ENCODE peak calls at places on chromosomes 1 and 21, in seven cellular contexts. R is transverse colon, M is pancreas, K is tibial nerve, D is body of pancreas, H is heart right ventricle, A is colonic mucosa. C is an unnamed sample. For H3K9me3 and H3K36me3, the result is how much of the 10 kb centered on the place peaks cover.

GRCh38 chr1:43147625-43148319 is 24.3 kb downstream of the EBNA1BP2 start:
- DNase-seq in H (peak), D (peak), M (peak), K (no peak), A (peak), R (peak), C (peak)

GRCh38 chr1:221234821-221235220 is 355.6 kb downstream of the HLX start:
- DNase-seq in D (no peak), H (no peak), R (no peak), A (no peak), M (no peak), K (no peak), C (no peak)

GRCh38 chr1:238833919-238834318 is 552.4 kb upstream of the CHRM3 start:
- DNase-seq in D (no peak), A (no peak), K (no peak), M (no peak), R (no peak), H (no peak), C (no peak)

GRCh38 chr1:147717706-147718097 is 42.7 kb downstream of the GJA5 start:
- DNase-seq in K (no peak), A (peak), H (no peak), D (no peak), R (peak), M (no peak), C (no peak)

GRCh38 chr1:188117436-188117835 is 1288.7 kb downstream of the PLA2G4A start:
- DNase-seq in K (no peak), A (no peak), R (no peak), D (no peak), H (no peak), M (no peak), C (no peak)

GRCh38 chr21:46160563-46161179 is 5.3 kb upstream of the FTCD start:
- DNase-seq in R (peak), K (no peak), M (no peak), H (no peak), A (peak), D (no peak), C (peak)

GRCh38 chr1:164891615-164892014 is 332.6 kb downstream of the PBX1 start:
- DNase-seq in H (no peak), A (no peak), D (no peak), R (no peak), M (no peak), K (no peak), C (no peak)

GRCh38 chr21:34857874-34858273 is 189.1 kb downstream of the CLIC6 start:
- DNase-seq in K (no peak), A (no peak), H (no peak), R (no peak), D (no peak), M (no peak), C (peak)

GRCh38 chr1:169484107-169484506 is 1.6 kb downstream of the SLC19A2 start:
- DNase-seq in K (no peak), M (no peak), H (no peak), R (no peak), D (no peak), A (no peak), C (no peak)

GRCh38 chr1:3598051-3598471 is 13.2 kb downstream of the MEGF6 start:
- DNase-seq in R (no peak), M (no peak), K (no peak), A (no peak), H (peak), D (no peak), C (no peak)

GRCh38 chr1:19390901-19391595 is 78.9 kb downstream of the SLC66A1 start:
- DNase-seq in K (peak), H (peak), R (peak), A (peak), D (peak), M (peak), C (no peak)

GRCh38 chr1:156677616-156678596 is 699 bp upstream of the NES start:
- DNase-seq in K (no peak), D (peak), A (peak), M (no peak), H (peak), R (peak), C (peak)

GRCh38 chr1:7250176-7250575 is 464.9 kb downstream of the CAMTA1 start:
- DNase-seq in A (peak), K (no peak), R (no peak), M (no peak), H (no peak), D (no peak), C (no peak)

GRCh38 chr1:110328274-110328673 is 10.9 kb upstream of the RBM15 start:
- DNase-seq in M (no peak), R (no peak), H (no peak), A (no peak), K (no peak), D (no peak), C (no peak)

GRCh38 chr1:12658531-12659453 is 14.9 kb downstream of the AADACL4 start:
- DNase-seq in K (peak), D (peak), R (peak), M (peak), H (peak), A (peak), C (peak)

GRCh38 chr1:25197982-25198681 is 34.2 kb downstream of the SYF2 start:
- DNase-seq in R (peak), A (peak), H (no peak), M (no peak), K (no peak), D (no peak), C (no peak)

GRCh38 chr1:52007228-52008073 is 17.0 kb upstream of the RAB3B start:
- DNase-seq in M (no peak), H (no peak), D (peak), K (no peak), A (peak), R (peak), C (no peak)

GRCh38 chr21:35390013-35390776 is 341.1 kb upstream of the RUNX1 start:
- DNase-seq in A (no peak), K (no peak), H (no peak), M (peak), R (no peak), D (peak), C (no peak)

GRCh38 chr1:27117733-27118439 is 37.0 kb downstream of the SLC9A1 start:
- DNase-seq in R (no peak), K (no peak), A (no peak), M (no peak), D (no peak), H (no peak), C (no peak)

GRCh38 chr1:207866471-207867135 is 44.3 kb downstream of the CD34 start:
- DNase-seq in R (peak), K (peak), M (peak), H (no peak), A (peak), D (peak), C (peak)

GRCh38 chr1:229440821-229441537 is 7.1 kb upstream of the ACTA1 start:
- DNase-seq in H (no peak), M (no peak), A (no peak), K (no peak), D (no peak), R (no peak), C (no peak)

GRCh38 chr1:2508180-2508579 is 18.2 kb downstream of the PANK4 start:
- DNase-seq in H (no peak), D (no peak), A (no peak), M (no peak), R (no peak), K (no peak), C (no peak)

GRCh38 chr1:84146375-84147032 is 2.4 kb downstream of the PRKACB start:
- DNase-seq in D (no peak), A (no peak), R (no peak), H (no peak), K (no peak), M (no peak), C (no peak)

GRCh38 chr21:36567216-36567917 is 87.4 kb upstream of the CLDN14 start:
- DNase-seq in A (no peak), K (no peak), H (no peak), M (no peak), D (no peak), R (no peak), C (no peak)

GRCh38 chr1:88984553-88984945 is 7.9 kb downstream of the KYAT3 start:
- DNase-seq in R (no peak), D (no peak), M (no peak), K (no peak), A (no peak), H (no peak), C (no peak)

GRCh38 chr21:40299441-40299840 is 432.2 kb downstream of the PCP4 start:
- DNase-seq in H (no peak), D (no peak), A (no peak), M (no peak), K (no peak), R (no peak), C (no peak)

GRCh38 chr1:3922201-3922725 is 22.2 kb upstream of the C1orf174 start:
- DNase-seq in D (no peak), K (no peak), A (no peak), M (no peak), H (no peak), R (no peak), C (no peak)

GRCh38 chr1:44236873-44237272 is 23.6 kb downstream of the DMAP1 start:
- DNase-seq in D (no peak), H (no peak), K (no peak), A (no peak), M (no peak), R (no peak), C (no peak)

GRCh38 chr1:3542635-3543034 is 68.7 kb downstream of the MEGF6 start:
- DNase-seq in K (no peak), H (no peak), R (no peak), M (no peak), A (no peak), D (no peak), C (no peak)

GRCh38 chr1:155910621-155911121 is 478 bp downstream of the RIT1 start:
- DNase-seq in H (no peak), A (peak), M (no peak), D (no peak), K (no peak), R (no peak), C (peak)

DNA sequence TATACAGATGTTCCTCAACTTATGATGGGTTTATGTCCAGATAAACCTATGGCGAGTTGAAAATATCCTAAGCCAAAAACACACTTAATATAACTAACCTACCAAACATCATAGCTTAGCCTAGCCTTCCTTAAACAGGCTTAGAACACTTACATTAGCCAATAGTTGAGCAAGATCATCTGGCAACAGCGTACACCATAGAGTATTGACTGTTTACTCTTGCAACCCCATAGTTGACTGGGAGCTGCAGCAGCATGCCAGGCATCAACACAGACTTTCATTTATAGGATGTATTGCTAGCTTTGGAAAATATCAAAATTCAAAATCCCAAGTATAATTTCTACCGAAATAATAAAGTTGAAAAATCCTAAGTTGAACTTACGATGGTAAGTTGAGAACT is 5.5 kb upstream of the LCE2D start:
- DNase-seq in H (no peak), K (no peak), R (no peak), A (no peak), D (no peak), M (no peak), C (no peak)
- H3K9me3 ChIP-seq in H (under half), K (under half), R (under half), A (under half), D (under half), M (under half), C (under half)

GRCh38 chr1:54248966-54249365 is 49.0 kb downstream of the MRPL37 start:
- DNase-seq in K (no peak), R (no peak), M (no peak), H (no peak), A (no peak), D (no peak), C (no peak)
- H3K36me3 ChIP-seq in K (under half), R (under half), M (under half), H (under half), A (under half), D (under half), C (under half)

DNA sequence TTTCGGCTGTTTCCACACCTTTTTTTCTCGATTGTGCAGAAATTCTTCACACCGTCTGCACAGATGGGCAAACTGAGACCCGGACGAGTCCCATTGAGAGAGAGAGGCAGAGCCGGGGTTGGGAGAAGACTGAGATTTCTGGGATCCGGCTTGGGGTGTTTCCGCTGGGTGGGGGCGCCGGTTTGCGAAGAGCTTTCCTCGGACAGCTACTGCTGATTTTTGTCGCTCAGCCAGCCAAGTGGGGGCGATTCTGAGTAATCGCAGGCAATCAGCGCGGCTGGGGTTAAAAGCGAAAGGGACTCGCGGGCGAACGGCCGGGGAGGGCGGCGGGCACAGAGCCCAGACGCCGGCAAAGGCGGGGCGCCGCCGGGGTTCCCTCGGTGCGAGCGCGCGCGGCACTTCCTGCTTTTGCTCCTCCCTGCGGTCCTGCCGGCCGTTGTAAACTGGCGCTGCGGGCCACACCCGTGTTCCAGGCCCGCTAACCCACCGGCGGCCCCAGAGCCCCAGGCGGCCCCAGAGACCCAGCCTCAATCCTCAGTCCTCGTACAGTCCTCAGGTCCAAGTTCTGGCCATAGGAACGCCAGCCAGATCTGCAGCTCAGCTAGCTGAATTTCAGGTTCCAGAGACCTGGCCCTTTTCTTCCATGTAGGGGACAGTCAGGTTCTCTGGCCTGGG is 32.4 kb upstream of the JUN start:
- DNase-seq in K (peak), D (peak), H (peak), R (peak), A (peak), M (peak), C (peak)
- TF ChIP-seq CTCF in K (no peak), D (no peak), H (peak), R (no peak), A (no peak), M (no peak), C (no peak)

DNA sequence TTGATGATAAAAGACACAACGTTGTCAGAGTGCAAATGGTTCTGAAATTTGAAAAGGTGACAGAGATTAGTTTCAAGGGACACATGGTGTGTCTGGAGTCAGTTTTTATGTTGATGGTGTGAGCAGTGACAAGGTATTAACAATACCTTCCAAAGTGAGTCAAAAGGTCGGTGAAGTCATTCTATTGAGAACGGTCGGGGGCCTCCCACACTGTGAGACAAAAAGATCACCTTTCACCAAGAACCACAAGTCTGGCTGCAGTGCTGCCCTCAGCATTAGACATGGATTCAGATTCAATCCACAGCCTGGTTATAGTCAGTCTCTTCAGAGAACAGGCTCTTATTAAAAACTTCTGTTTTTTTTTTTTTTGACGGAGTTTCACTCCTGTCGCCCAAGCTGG is 26.5 kb downstream of the ZNF124 start:
- DNase-seq in R (no peak), D (no peak), A (no peak), M (no peak), K (no peak), H (no peak), C (no peak)
- H3K9me3 ChIP-seq in R (half or more), D (half or more), A (under half), M (under half), K (half or more), H (under half), C (under half)

DNA sequence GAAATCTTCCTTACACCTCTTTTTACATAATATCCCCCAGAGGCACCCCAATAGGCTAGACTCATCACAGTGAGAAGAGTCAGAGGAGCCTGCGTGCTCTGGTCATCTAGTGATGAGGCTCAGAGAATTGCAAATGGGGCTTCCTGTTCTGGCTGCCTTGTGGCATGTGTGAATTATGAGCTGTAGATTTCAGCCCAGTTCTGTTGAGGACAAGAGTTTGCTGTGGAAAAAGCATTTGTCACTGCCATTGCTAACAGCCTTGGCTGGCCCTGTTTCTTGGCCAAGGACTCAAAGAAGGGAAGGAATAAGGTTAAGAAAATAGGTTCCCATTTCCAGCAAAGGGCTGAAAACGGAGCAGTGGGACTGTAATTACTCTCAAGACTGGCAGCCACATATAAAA is 30.7 kb downstream of the MRAP start:
- DNase-seq in M (no peak), D (no peak), K (no peak), R (no peak), H (no peak), A (no peak), C (no peak)
- H3K36me3 ChIP-seq in M (under half), D (under half), K (under half), R (under half), H (under half), A (under half), C (under half)

DNA sequence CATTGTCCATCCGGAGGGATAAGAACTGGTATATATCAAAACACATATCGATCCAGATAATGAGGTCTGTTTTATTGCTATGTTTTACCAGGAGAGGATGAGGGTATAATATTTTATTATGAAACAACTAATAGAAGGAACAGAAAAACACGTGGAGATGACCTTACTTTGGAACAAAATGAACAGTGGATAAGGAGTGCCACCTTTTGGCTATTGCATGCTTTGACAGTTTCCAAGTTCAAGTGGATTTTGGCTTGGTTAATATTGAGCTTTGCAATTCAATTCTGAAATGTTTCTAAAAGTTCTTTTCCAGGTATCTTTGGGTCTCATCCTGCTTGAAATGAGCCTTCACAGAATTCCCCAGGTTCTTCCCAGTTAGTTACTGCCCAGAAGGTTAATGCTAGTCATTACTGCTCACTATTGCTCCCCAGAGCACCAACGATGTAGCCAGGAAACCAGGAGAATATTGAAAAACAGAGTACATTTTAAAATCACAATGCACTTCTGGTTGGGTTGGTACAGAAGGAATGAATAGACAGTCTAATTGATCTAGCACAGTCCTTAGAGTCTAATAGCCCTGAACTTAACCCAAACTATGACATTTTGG is 45.5 kb downstream of the ZC3H11B start:
- DNase-seq in M (no peak), A (no peak), D (peak), K (no peak), H (no peak), R (no peak), C (no peak)
- TF ChIP-seq CTCF in M (peak), A (no peak), D (peak), K (peak), H (peak), R (no peak), C (peak)

GRCh38 chr1:10173582-10173981 is 36.8 kb upstream of the KIF1B start:
- DNase-seq in K (no peak), D (no peak), R (no peak), M (no peak), A (no peak), H (no peak), C (no peak)
- H3K9me3 ChIP-seq in K (under half), D (under half), R (under half), M (under half), A (under half), H (under half), C (under half)